ENCODE peak calls at places on chromosome 4, in six cellular contexts. S, X, W, M, A and T are unnamed samples.

GRCh38 chr4:108709722-108710121 is 53.1 kb downstream of the ETNPPL start:
- DNase-seq in M (no peak), X (no peak), W (no peak), S (no peak), A (no peak), T (no peak)

GRCh38 chr4:165668694-165669093 is 204.3 kb upstream of the TLL1 start:
- DNase-seq in A (no peak), W (no peak), M (no peak), X (no peak), S (no peak), T (peak)

GRCh38 chr4:10095296-10095991 is 21.2 kb downstream of the WDR1 start:
- DNase-seq in S (no peak), A (no peak), X (no peak), W (no peak), M (no peak), T (no peak)

GRCh38 chr4:531076-531475 is 32.1 kb downstream of the PIGG start:
- DNase-seq in A (no peak), X (no peak), M (no peak), S (no peak), W (no peak), T (no peak)

GRCh38 chr4:2937146-2937857 is 25.9 kb downstream of the NOP14 start:
- DNase-seq in A (peak), M (no peak), X (no peak), S (no peak), W (peak), T (peak)

GRCh38 chr4:55378617-55379467 is 16.9 kb upstream of the TMEM165 start:
- DNase-seq in A (peak), M (no peak), S (no peak), W (no peak), X (no peak), T (peak)

GRCh38 chr4:60611762-60612496 is 588.2 kb upstream of the ADGRL3 start:
- DNase-seq in X (no peak), S (no peak), A (no peak), W (peak), M (no peak), T (peak)

GRCh38 chr4:16102356-16102755 is 18.5 kb upstream of the PROM1 start:
- DNase-seq in W (no peak), S (no peak), X (no peak), M (no peak), A (no peak), T (no peak)

GRCh38 chr4:99104153-99104552 is 15.6 kb upstream of the ADH5 start:
- DNase-seq in M (no peak), S (no peak), A (no peak), W (no peak), X (no peak), T (no peak)

GRCh38 chr4:36332023-36332781 is 50.8 kb downstream of the DTHD1 start:
- DNase-seq in S (no peak), M (no peak), A (no peak), W (no peak), X (no peak), T (no peak)

GRCh38 chr4:8238515-8239053 is 31.0 kb upstream of the HTRA3 start:
- DNase-seq in X (no peak), S (no peak), M (no peak), A (no peak), W (no peak), T (no peak)

GRCh38 chr4:10384974-10385373 is 72.3 kb downstream of the ZNF518B start:
- DNase-seq in A (no peak), S (no peak), W (no peak), M (no peak), X (no peak), T (peak)

GRCh38 chr4:129822708-129823504 is 727.0 kb downstream of the C4orf33 start:
- DNase-seq in W (no peak), A (peak), M (no peak), S (peak), X (no peak), T (no peak)

GRCh38 chr4:101763576-101763975 is 27.0 kb upstream of the BANK1 start:
- DNase-seq in X (no peak), S (no peak), W (no peak), A (no peak), M (no peak), T (no peak)

GRCh38 chr4:128354205-128354821 is 66.7 kb upstream of the PGRMC2 start:
- DNase-seq in X (no peak), W (no peak), M (no peak), A (peak), S (no peak), T (peak)

GRCh38 chr4:7198440-7199128 is 6.2 kb downstream of the SORCS2 start:
- DNase-seq in A (no peak), W (peak), M (no peak), X (peak), S (no peak), T (no peak)

GRCh38 chr4:127134490-127134889 is 498.3 kb upstream of the INTU start:
- DNase-seq in S (peak), X (no peak), A (no peak), W (no peak), M (no peak), T (no peak)

GRCh38 chr4:2500547-2500946 is 31.6 kb downstream of the RNF4 start:
- DNase-seq in W (no peak), X (no peak), S (no peak), M (no peak), A (no peak), T (no peak)

GRCh38 chr4:173119818-173120217 is 48.8 kb upstream of the GALNT7 start:
- DNase-seq in M (no peak), X (no peak), S (no peak), A (no peak), W (no peak), T (peak)

GRCh38 chr4:145177906-145178538 is 2.4 kb downstream of the OTUD4 start:
- DNase-seq in A (no peak), M (no peak), X (no peak), W (no peak), S (no peak), T (peak)

GRCh38 chr4:14783011-14783877 is 219.0 kb upstream of the CPEB2 start:
- DNase-seq in S (no peak), X (peak), M (no peak), A (peak), W (no peak), T (peak)

GRCh38 chr4:8525383-8526120 is 54.6 kb upstream of the GPR78 start:
- DNase-seq in W (peak), S (no peak), A (peak), M (no peak), X (no peak), T (no peak)

GRCh38 chr4:6491235-6491634 is 18.8 kb upstream of the PPP2R2C start:
- DNase-seq in X (no peak), S (no peak), W (no peak), M (no peak), A (no peak), T (no peak)

GRCh38 chr4:16472537-16472936 is 246.3 kb upstream of the TAPT1 start:
- DNase-seq in S (no peak), M (no peak), A (no peak), W (no peak), X (no peak), T (no peak)

GRCh38 chr4:5747746-5748365 is 36.9 kb downstream of the EVC start:
- DNase-seq in M (no peak), W (no peak), A (peak), X (no peak), S (no peak), T (peak)

GRCh38 chr4:169080970-169081369 is 70.9 kb upstream of the CBR4 start:
- DNase-seq in W (no peak), S (no peak), M (no peak), X (no peak), A (no peak), T (no peak)

GRCh38 chr4:55834086-55834795 is 14.7 kb downstream of the EXOC1L start:
- DNase-seq in W (no peak), A (no peak), M (no peak), S (no peak), X (no peak), T (peak)

GRCh38 chr4:158856852-158857251 is 88.0 kb downstream of the FNIP2 start:
- DNase-seq in A (peak), S (no peak), X (no peak), M (no peak), W (no peak), T (peak)

GRCh38 chr4:171834640-171835039 is 21.4 kb downstream of the GALNTL6 start:
- DNase-seq in M (no peak), X (no peak), W (no peak), S (no peak), A (no peak), T (no peak)

GRCh38 chr4:121726642-121727268 is 30.0 kb upstream of the ANXA5 start:
- DNase-seq in X (no peak), M (peak), S (no peak), A (peak), W (no peak), T (peak)

GRCh38 chr4:142883433-142883832 is 37.3 kb upstream of the INPP4B start:
- DNase-seq in X (no peak), W (no peak), S (no peak), A (no peak), M (no peak), T (no peak)

GRCh38 chr4:61619528-61619927 is 419.4 kb downstream of the ADGRL3 start:
- DNase-seq in M (no peak), X (no peak), S (no peak), A (no peak), W (no peak), T (no peak)

GRCh38 chr4:169103966-169104412 is 93.9 kb upstream of the CBR4 start:
- DNase-seq in X (no peak), S (peak), A (no peak), M (no peak), W (no peak), T (peak)

GRCh38 chr4:17336524-17336941 is 175.4 kb downstream of the QDPR start:
- DNase-seq in W (no peak), X (peak), M (no peak), A (peak), S (no peak), T (peak)